ENCODE peak calls at places on chromosome 6, in seven cellular contexts. O is AG04450, K is H9, R is nephron progenitor cell, F is Calu3, P is B cell, D is mammary epithelial cell. X is an unnamed sample.

GRCh38 chr6:157873735-157874344 is 50.8 kb downstream of the SNX9 start:
- DNase-seq in K (peak), O (no peak), R (peak), D (peak), F (peak), P (peak), X (peak)

GRCh38 chr6:80728340-80728739 is 621.9 kb downstream of the BCKDHB start:
- DNase-seq in F (no peak), D (no peak), O (no peak), R (no peak), P (no peak), K (no peak), X (no peak)

GRCh38 chr6:169967687-169968086 is 216.3 kb downstream of the ERMARD start:
- DNase-seq in P (no peak), O (no peak), F (no peak), D (no peak), R (no peak), K (no peak), X (no peak)

GRCh38 chr6:82371799-82372508 is 8.3 kb downstream of the TPBG start:
- DNase-seq in P (no peak), K (no peak), D (no peak), F (no peak), O (no peak), R (no peak), X (no peak)

GRCh38 chr6:87401832-87402231 is 5.9 kb upstream of the CFAP206 start:
- DNase-seq in P (no peak), O (no peak), K (no peak), F (no peak), R (no peak), D (no peak), X (no peak)

GRCh38 chr6:31126416-31127175 is 6.3 kb upstream of the CDSN start:
- DNase-seq in P (no peak), O (no peak), D (no peak), R (no peak), F (no peak), K (no peak), X (peak)

GRCh38 chr6:110188791-110189190 is 8.6 kb downstream of the CDC40 start:
- DNase-seq in P (no peak), K (no peak), F (no peak), O (no peak), D (peak), R (no peak), X (no peak)

GRCh38 chr6:54617730-54618129 is 228.8 kb upstream of the FAM83B start:
- DNase-seq in K (no peak), R (no peak), P (no peak), D (no peak), F (no peak), O (peak), X (no peak)

GRCh38 chr6:7051780-7052440 is 55.9 kb upstream of the RREB1 start:
- DNase-seq in K (peak), P (peak), D (no peak), F (peak), R (peak), O (no peak), X (peak)

GRCh38 chr6:44100088-44100550 is 27.1 kb downstream of the MRPL14 start:
- DNase-seq in P (no peak), D (no peak), O (no peak), K (no peak), F (peak), R (no peak), X (no peak)

GRCh38 chr6:72825265-72825918 is 203.5 kb downstream of the KCNQ5 start:
- DNase-seq in P (no peak), F (no peak), R (no peak), K (no peak), D (peak), O (peak), X (no peak)

GRCh38 chr6:20610636-20611200 is 76.5 kb downstream of the CDKAL1 start:
- DNase-seq in K (no peak), P (no peak), D (no peak), F (no peak), O (no peak), R (no peak), X (no peak)

GRCh38 chr6:144797881-144798589 is 512.9 kb downstream of the UTRN start:
- DNase-seq in R (no peak), F (no peak), P (no peak), O (peak), D (peak), K (no peak), X (no peak)

GRCh38 chr6:43052842-43053544 is 658 bp downstream of the CUL7 start:
- DNase-seq in O (no peak), K (peak), P (peak), D (peak), F (no peak), R (peak), X (peak)

GRCh38 chr6:45655630-45656422 is 278.1 kb upstream of the SUPT3H start:
- DNase-seq in F (no peak), R (no peak), O (peak), K (no peak), D (peak), P (no peak), X (no peak)

GRCh38 chr6:162736933-162737332 is 9.2 kb downstream of the PACRG start:
- DNase-seq in P (no peak), K (no peak), D (no peak), R (no peak), F (peak), O (no peak), X (no peak)

GRCh38 chr6:26258199-26258977 is 106.6 kb upstream of the BTN3A2 start:
- DNase-seq in O (no peak), F (no peak), D (no peak), R (no peak), K (no peak), P (no peak), X (no peak)
- TF ChIP-seq CTCF in O (peak), F (no peak), D (peak), R (no peak), K (peak), P (no peak), X (peak)

GRCh38 chr6:111873178-111874029 is at the start of gene FYN:
- DNase-seq in F (peak), D (peak), K (peak), R (peak), P (peak), O (peak), X (peak)
- TF ChIP-seq CTCF in F (no peak), D (peak), K (peak), R (peak), P (no peak), O (peak), X (peak)

GRCh38 chr6:109082178-109082577 is 12.5 kb downstream of the SESN1 start:
- DNase-seq in P (no peak), F (no peak), R (no peak), K (no peak), D (peak), O (no peak), X (no peak)
- TF ChIP-seq CTCF in P (no peak), F (no peak), R (no peak), K (no peak), D (no peak), O (peak), X (no peak)

GRCh38 chr6:11007715-11008608 is 36.1 kb downstream of the ELOVL2 start:
- DNase-seq in O (no peak), R (no peak), F (peak), P (no peak), D (peak), K (no peak), X (no peak)

GRCh38 chr6:11009353-11009752 is 34.8 kb downstream of the ELOVL2 start:
- DNase-seq in F (no peak), D (peak), P (no peak), R (no peak), O (no peak), K (no peak), X (no peak)

GRCh38 chr6:11002176-11002575 is 41.9 kb downstream of the ELOVL2 start:
- DNase-seq in R (no peak), K (no peak), F (no peak), D (no peak), P (no peak), O (no peak), X (no peak)

GRCh38 chr6:11008821-11009220 is 35.3 kb downstream of the ELOVL2 start:
- DNase-seq in O (no peak), P (no peak), D (no peak), R (no peak), K (no peak), F (no peak), X (no peak)

GRCh38 chr6:11006060-11006459 is 38.0 kb downstream of the ELOVL2 start:
- DNase-seq in D (no peak), O (no peak), R (no peak), K (no peak), F (no peak), P (no peak), X (no peak)
- TF ChIP-seq CTCF in D (no peak), O (no peak), R (no peak), K (no peak), F (no peak), P (no peak), X (no peak)

DNA sequence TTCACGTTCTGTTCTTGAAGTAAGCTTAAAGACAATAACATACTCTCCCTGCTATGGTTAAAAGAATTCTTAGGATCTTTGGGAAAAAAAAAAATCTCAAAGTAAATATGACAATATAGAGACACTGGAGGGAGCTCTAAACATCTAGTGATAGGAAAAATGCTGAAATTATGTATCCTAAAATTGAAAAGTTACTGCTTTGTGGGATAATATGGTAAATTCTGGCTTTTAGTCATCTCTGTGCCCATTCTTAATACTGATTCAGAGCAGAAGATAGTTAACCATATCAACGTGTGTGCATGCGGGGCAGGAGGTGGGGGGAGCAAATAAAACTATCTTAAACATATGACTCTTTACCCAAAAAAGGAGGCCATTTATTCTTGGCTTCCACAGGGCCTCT is 165.4 kb downstream of the GMPR start:
- DNase-seq in F (no peak), P (no peak), K (no peak), D (no peak), R (no peak), O (no peak), X (no peak)
- TF ChIP-seq CTCF in F (no peak), P (no peak), K (peak), D (no peak), R (no peak), O (peak), X (no peak)

GRCh38 chr6:70957284-70957617 is 391 bp upstream of the B3GAT2 start:
- DNase-seq in D (no peak), R (no peak), F (no peak), K (no peak), O (no peak), P (no peak), X (no peak)
- TF ChIP-seq CTCF in D (no peak), R (no peak), F (no peak), K (no peak), O (no peak), P (no peak), X (no peak)

GRCh38 chr6:32154514-32155161 is 697 bp downstream of the PPT2 start:
- DNase-seq in O (no peak), D (peak), F (peak), P (peak), K (peak), R (peak), X (peak)
- TF ChIP-seq CTCF in O (peak), D (peak), F (peak), P (peak), K (peak), R (peak), X (peak)